ENCODE peak calls at places on chromosomes 7 and 10, in four cellular contexts. P is T-helper 1 cell; W is stimulated activated CD8-positive, alpha-beta memory T cell treated with anti-CD3 and anti-CD28 coated beads, Interleukin-7, amount 100 ng/mL, for 4 hours; Y is activated effector memory CD4-positive, alpha-beta T cell treated with Interleukin-2 at 50 U/mL for 16 hours. Z is an unnamed sample.
A peak's percentile ranks its signal among the peaks of the same experiment; 100 is the strongest.

GRCh38 chr10:97851341-97852001 is 1.8 kb downstream of the GOLGA7B start:
- DNase-seq in P (peak; percentile 13), Y (no peak), W (no peak), Z (no peak)

GRCh38 chr7:72408966-72409637 is 3.0 kb downstream of the CALN1 start:
- DNase-seq in Y (no peak), P (no peak), W (no peak), Z (no peak)

GRCh38 chr7:1403844-1404404 is 55.3 kb downstream of the MICALL2 start:
- DNase-seq in W (no peak), Y (no peak), P (no peak), Z (no peak)

GRCh38 chr7:114711244-114711643 is 210.7 kb upstream of the MDFIC start:
- DNase-seq in P (no peak), Y (no peak), W (no peak), Z (no peak)

GRCh38 chr7:40755438-40755837 is 620.6 kb downstream of the SUGCT start:
- DNase-seq in P (no peak), Y (no peak), W (no peak), Z (no peak)

GRCh38 chr10:114856544-114857287 is 35.1 kb downstream of the FHIP2A start:
- DNase-seq in W (no peak), P (no peak), Y (no peak), Z (no peak)

GRCh38 chr10:72272689-72273409 is 875 bp upstream of the DDIT4 start:
- DNase-seq in W (peak; percentile 45), Y (no peak), P (no peak), Z (peak; percentile 78)

GRCh38 chr10:63145782-63146181 is 12.7 kb downstream of the NRBF2 start:
- DNase-seq in P (no peak), W (no peak), Y (no peak), Z (no peak)

GRCh38 chr7:25894002-25894901 is 257.7 kb upstream of the NFE2L3 start:
- DNase-seq in W (no peak), P (no peak), Y (no peak), Z (peak; percentile 36)

GRCh38 chr10:131647789-131648188 is 253.0 kb upstream of the PPP2R2D start:
- DNase-seq in W (no peak), Y (no peak), P (no peak), Z (no peak)

GRCh38 chr7:1940402-1940786 is 270.3 kb downstream of the ELFN1 start:
- DNase-seq in W (peak; percentile 87), Y (peak; percentile 91), P (peak; percentile 86), Z (peak; percentile 91)

GRCh38 chr7:112462236-112462635 is 12.0 kb downstream of the IFRD1 start:
- DNase-seq in W (no peak), P (no peak), Y (no peak), Z (no peak)

GRCh38 chr7:117259626-117260025 is 63.2 kb downstream of the WNT2 start:
- DNase-seq in W (no peak), P (no peak), Y (no peak), Z (no peak)

GRCh38 chr10:72637398-72637857 is 11.5 kb upstream of the MICU1 start:
- DNase-seq in Y (no peak), P (no peak), W (no peak), Z (no peak)

Z was measured in activated naive CD8-positive, alpha-beta T cell treated with anti-CD3 and anti-CD28 coated beads, Interleukin-2, amount 10 ng/mL, durations not matched to agents 7 days and 5 days.